ENCODE peak calls at places on chromosome 10, in nine cellular contexts. F is iPS DF 6.9, O is NB4, C is OCI-LY7, I is H7, A is tibial artery, G is Caco-2, Q is left lung, X is GM23248. K is an unnamed sample.

GRCh38 chr10:61319550-61320256 is 133.5 kb downstream of the TMEM26 start:
- DNase-seq in F (no peak), O (no peak), C (no peak), I (no peak), A (no peak), G (no peak), Q (no peak), X (no peak), K (no peak)

GRCh38 chr10:110629680-110630191 is 14.4 kb upstream of the RBM20 start:
- DNase-seq in F (no peak), O (no peak), C (no peak), I (no peak), A (no peak), G (no peak), Q (no peak), X (peak), K (no peak)

GRCh38 chr10:96512997-96513685 is 585 bp downstream of the TLL2 start:
- DNase-seq in F (no peak), O (peak), C (peak), I (peak), A (no peak), G (no peak), Q (peak), X (peak), K (no peak)

GRCh38 chr10:114754445-114755320 is 66.9 kb upstream of the FHIP2A start:
- DNase-seq in F (no peak), O (no peak), C (no peak), I (no peak), A (no peak), G (no peak), Q (no peak), X (peak), K (no peak)

GRCh38 chr10:107085661-107086525 is 78.6 kb downstream of the SORCS1 start:
- DNase-seq in F (no peak), O (no peak), C (no peak), I (no peak), A (no peak), G (no peak), Q (no peak), X (no peak), K (no peak)

GRCh38 chr10:102492983-102493382 is 9.5 kb downstream of the ACTR1A start:
- DNase-seq in F (no peak), O (no peak), C (no peak), I (no peak), A (no peak), G (no peak), Q (no peak), X (peak), K (no peak)

GRCh38 chr10:986137-986825 is 2.0 kb upstream of the GTPBP4 start:
- DNase-seq in F (no peak), O (peak), C (no peak), I (no peak), A (no peak), G (peak), Q (no peak), X (peak), K (no peak)

GRCh38 chr10:97124211-97124610 is 61.5 kb downstream of the SLIT1 start:
- DNase-seq in F (no peak), O (no peak), C (no peak), I (no peak), A (no peak), G (no peak), Q (no peak), X (no peak), K (no peak)

GRCh38 chr10:88651131-88651541 is 13.1 kb upstream of the LIPF start:
- DNase-seq in F (no peak), O (no peak), C (no peak), I (no peak), A (no peak), G (no peak), Q (no peak), X (peak), K (peak)

GRCh38 chr10:49620841-49621378 is 7.1 kb downstream of the CHAT start:
- DNase-seq in F (no peak), O (no peak), C (no peak), I (no peak), A (peak), G (no peak), Q (no peak), X (no peak), K (no peak)

GRCh38 chr10:114163062-114163861 is 10.7 kb downstream of the CCDC186 start:
- DNase-seq in F (no peak), O (no peak), C (no peak), I (no peak), A (no peak), G (no peak), Q (no peak), X (peak), K (no peak)

GRCh38 chr10:59887006-59887405 is 19.4 kb downstream of the CCDC6 start:
- DNase-seq in F (no peak), O (peak), C (no peak), I (no peak), A (no peak), G (no peak), Q (no peak), X (no peak), K (no peak)

GRCh38 chr10:18615618-18616017 is 35.8 kb downstream of the NSUN6 start:
- DNase-seq in F (no peak), O (no peak), C (no peak), I (no peak), A (no peak), G (no peak), Q (no peak), X (no peak), K (no peak)

GRCh38 chr10:97291357-97292096 is 910 bp downstream of the ARHGAP19 start:
- DNase-seq in F (no peak), O (no peak), C (no peak), I (peak), A (no peak), G (no peak), Q (no peak), X (peak), K (no peak)

GRCh38 chr10:24642921-24643678 is 80.6 kb downstream of the ARHGAP21 start:
- DNase-seq in F (peak), O (peak), C (peak), I (peak), A (no peak), G (peak), Q (no peak), X (peak), K (peak)

GRCh38 chr10:49228677-49229076 is 40.5 kb upstream of the TMEM273 start:
- DNase-seq in F (no peak), O (no peak), C (no peak), I (peak), A (no peak), G (no peak), Q (no peak), X (no peak), K (no peak)

GRCh38 chr10:124625831-124626238 is 118.3 kb downstream of the FAM53B start:
- DNase-seq in F (no peak), O (no peak), C (no peak), I (no peak), A (no peak), G (no peak), Q (no peak), X (no peak), K (no peak)

GRCh38 chr10:7444576-7445226 is 33.9 kb upstream of the SFMBT2 start:
- DNase-seq in F (no peak), O (no peak), C (no peak), I (no peak), A (no peak), G (no peak), Q (no peak), X (no peak), K (no peak)

GRCh38 chr10:74586088-74586585 is 240.3 kb upstream of the KAT6B start:
- DNase-seq in F (no peak), O (peak), C (peak), I (no peak), A (no peak), G (no peak), Q (no peak), X (peak), K (no peak)

GRCh38 chr10:13769926-13770325 is 183.2 kb downstream of the PRPF18 start:
- DNase-seq in F (no peak), O (peak), C (no peak), I (no peak), A (no peak), G (no peak), Q (no peak), X (peak), K (no peak)

GRCh38 chr10:102473445-102474331 is 22.3 kb upstream of the C10orf95 start:
- DNase-seq in F (no peak), O (no peak), C (no peak), I (no peak), A (no peak), G (no peak), Q (peak), X (no peak), K (no peak)

GRCh38 chr10:99850041-99850766 is 67.8 kb downstream of the ABCC2 start:
- DNase-seq in F (peak), O (no peak), C (no peak), I (peak), A (no peak), G (peak), Q (no peak), X (no peak), K (no peak)

GRCh38 chr10:104350146-104350635 is 3.4 kb upstream of the CFAP58 start:
- DNase-seq in F (no peak), O (peak), C (peak), I (peak), A (no peak), G (peak), Q (no peak), X (peak), K (no peak)

GRCh38 chr10:71995880-71996597 is 31.8 kb downstream of the CHST3 start:
- DNase-seq in F (no peak), O (no peak), C (no peak), I (no peak), A (no peak), G (no peak), Q (no peak), X (peak), K (no peak)

GRCh38 chr10:86388119-86388704 is 21.6 kb upstream of the GRID1 start:
- DNase-seq in F (no peak), O (no peak), C (no peak), I (peak), A (peak), G (no peak), Q (no peak), X (no peak), K (no peak)

GRCh38 chr10:127386606-127387327 is 162.3 kb upstream of the NPS start:
- DNase-seq in F (peak), O (no peak), C (no peak), I (peak), A (peak), G (no peak), Q (peak), X (no peak), K (no peak)

GRCh38 chr10:126910196-126910595 is 5.0 kb downstream of the DOCK1 start:
- DNase-seq in F (no peak), O (no peak), C (no peak), I (no peak), A (peak), G (no peak), Q (no peak), X (no peak), K (no peak)

GRCh38 chr10:96124230-96125141 is 5.6 kb upstream of the ZNF518A start:
- DNase-seq in F (peak), O (peak), C (peak), I (peak), A (no peak), G (peak), Q (peak), X (peak), K (no peak)

GRCh38 chr10:11707936-11708335 is 34.2 kb upstream of the ECHDC3 start:
- DNase-seq in F (no peak), O (no peak), C (no peak), I (no peak), A (no peak), G (no peak), Q (no peak), X (no peak), K (no peak)

GRCh38 chr10:96719205-96719604 is 1.1 kb downstream of the PIK3AP1 start:
- DNase-seq in F (no peak), O (no peak), C (peak), I (no peak), A (no peak), G (peak), Q (no peak), X (no peak), K (no peak)

GRCh38 chr10:1766049-1766448 is 28.7 kb upstream of the ADARB2 start:
- DNase-seq in F (no peak), O (no peak), C (no peak), I (no peak), A (no peak), G (no peak), Q (no peak), X (no peak), K (no peak)

GRCh38 chr10:114284346-114285071 is 45.5 kb downstream of the VWA2 start:
- DNase-seq in F (no peak), O (no peak), C (no peak), I (no peak), A (peak), G (no peak), Q (no peak), X (no peak), K (no peak)

GRCh38 chr10:94225589-94225988 is 137.2 kb downstream of the NOC3L start:
- DNase-seq in F (peak), O (no peak), C (no peak), I (peak), A (no peak), G (peak), Q (no peak), X (peak), K (no peak)

GRCh38 chr10:5041471-5042023 is 37.9 kb upstream of the AKR1C2 start:
- DNase-seq in F (no peak), O (no peak), C (no peak), I (no peak), A (no peak), G (no peak), Q (no peak), X (no peak), K (no peak)
- H3K4me3 ChIP-seq in F (no peak), O (no peak), C (no peak), I (no peak), A (peak), G (no peak), Q (no peak), X (no peak), K (no peak)

GRCh38 chr10:45580371-45580770 is 92.2 kb downstream of the ZFAND4 start:
- DNase-seq in F (no peak), O (no peak), C (peak), I (no peak), A (no peak), G (no peak), Q (no peak), X (no peak), K (no peak)
- H3K4me3 ChIP-seq in F (no peak), O (peak), C (peak), I (no peak), A (no peak), G (no peak), Q (no peak), X (no peak), K (peak)

DNA sequence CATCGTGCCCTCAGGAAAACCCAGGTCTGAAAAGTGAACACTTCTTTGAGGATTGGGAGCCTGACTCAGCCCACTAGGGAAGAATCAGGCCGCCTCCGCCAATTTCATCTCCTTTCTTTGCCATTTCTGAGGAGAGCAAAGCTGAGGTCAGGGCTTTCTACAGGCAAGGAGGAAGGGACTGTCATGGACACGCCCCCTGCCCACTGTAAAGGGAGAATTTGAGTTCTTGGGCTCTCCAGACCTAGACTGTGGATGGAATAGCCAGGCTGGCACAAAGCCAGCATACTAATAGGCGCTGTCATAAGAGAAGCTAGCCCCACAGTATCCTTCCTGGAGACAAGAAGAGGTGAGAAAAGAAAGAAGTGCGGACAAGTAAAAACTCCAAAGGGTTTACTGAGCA is 3.4 kb upstream of the EGR2 start:
- DNase-seq in F (no peak), O (no peak), C (no peak), I (no peak), A (no peak), G (no peak), Q (no peak), X (peak), K (no peak)
- H3K4me3 ChIP-seq in F (no peak), O (no peak), C (no peak), I (no peak), A (no peak), G (no peak), Q (no peak), X (no peak), K (no peak)

DNA sequence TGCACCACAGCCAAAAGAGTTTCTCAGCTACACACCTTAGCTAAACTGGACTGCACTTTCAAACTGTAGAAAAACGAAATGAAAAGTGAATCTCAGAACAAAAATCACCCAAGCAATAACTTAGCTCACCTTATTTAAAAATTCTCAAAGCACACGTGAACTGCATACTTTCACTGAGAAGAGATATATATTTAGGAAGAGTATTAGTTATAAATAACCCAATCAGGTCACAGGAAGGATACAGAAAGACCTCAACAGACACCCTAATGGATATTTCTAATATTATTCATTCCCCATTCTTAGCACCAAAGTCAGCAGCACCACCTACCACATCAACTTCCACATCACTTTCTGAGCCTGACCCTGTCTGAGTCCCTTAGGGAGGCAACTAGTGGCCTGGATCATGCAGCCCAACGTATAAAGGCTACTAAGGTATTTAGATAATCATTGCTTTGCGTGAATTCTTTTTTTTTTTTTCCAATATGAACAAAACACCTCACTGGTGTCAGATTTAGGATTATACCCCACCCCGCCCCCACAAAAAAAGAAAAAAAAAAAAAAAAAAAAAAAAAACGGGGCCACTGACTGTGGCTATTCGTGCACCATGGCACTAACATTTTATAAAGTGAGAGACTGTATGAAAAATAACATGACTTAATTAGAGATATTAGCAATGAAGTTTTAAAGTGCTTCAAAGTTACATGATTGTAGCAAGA is 2.6 kb downstream of the ABI1 start:
- DNase-seq in F (no peak), O (peak), C (peak), I (peak), A (no peak), G (peak), Q (no peak), X (peak), K (no peak)
- H3K4me3 ChIP-seq in F (no peak), O (peak), C (peak), I (no peak), A (peak), G (no peak), Q (no peak), X (peak), K (peak)

GRCh38 chr10:132906836-132907235 is 35.5 kb downstream of the CFAP46 start:
- DNase-seq in F (no peak), O (no peak), C (no peak), I (no peak), A (no peak), G (no peak), Q (peak), X (no peak), K (no peak)

GRCh38 chr10:132906106-132906505 is 36.3 kb downstream of the CFAP46 start:
- DNase-seq in F (no peak), O (no peak), C (no peak), I (no peak), A (no peak), G (no peak), Q (peak), X (no peak), K (no peak)

GRCh38 chr10:132904169-132904813 is 38.1 kb downstream of the CFAP46 start:
- DNase-seq in F (no peak), O (peak), C (peak), I (peak), A (no peak), G (peak), Q (peak), X (peak), K (no peak)

GRCh38 chr10:132904814-132905649 is 37.3 kb downstream of the CFAP46 start:
- DNase-seq in F (no peak), O (no peak), C (no peak), I (no peak), A (no peak), G (no peak), Q (peak), X (no peak), K (no peak)

GRCh38 chr10:132905661-132906060 is 36.7 kb downstream of the CFAP46 start:
- DNase-seq in F (no peak), O (no peak), C (no peak), I (no peak), A (no peak), G (no peak), Q (peak), X (no peak), K (no peak)
- H3K4me3 ChIP-seq in F (no peak), O (no peak), C (no peak), I (no peak), A (no peak), G (no peak), Q (no peak), X (no peak), K (no peak)

GRCh38 chr10:45460235-45460878 is 86.3 kb downstream of the ALOX5 start:
- DNase-seq in F (no peak), O (peak), C (peak), I (no peak), A (no peak), G (no peak), Q (no peak), X (no peak), K (no peak)
- H3K4me3 ChIP-seq in F (no peak), O (no peak), C (peak), I (no peak), A (no peak), G (no peak), Q (no peak), X (no peak), K (no peak)

DNA sequence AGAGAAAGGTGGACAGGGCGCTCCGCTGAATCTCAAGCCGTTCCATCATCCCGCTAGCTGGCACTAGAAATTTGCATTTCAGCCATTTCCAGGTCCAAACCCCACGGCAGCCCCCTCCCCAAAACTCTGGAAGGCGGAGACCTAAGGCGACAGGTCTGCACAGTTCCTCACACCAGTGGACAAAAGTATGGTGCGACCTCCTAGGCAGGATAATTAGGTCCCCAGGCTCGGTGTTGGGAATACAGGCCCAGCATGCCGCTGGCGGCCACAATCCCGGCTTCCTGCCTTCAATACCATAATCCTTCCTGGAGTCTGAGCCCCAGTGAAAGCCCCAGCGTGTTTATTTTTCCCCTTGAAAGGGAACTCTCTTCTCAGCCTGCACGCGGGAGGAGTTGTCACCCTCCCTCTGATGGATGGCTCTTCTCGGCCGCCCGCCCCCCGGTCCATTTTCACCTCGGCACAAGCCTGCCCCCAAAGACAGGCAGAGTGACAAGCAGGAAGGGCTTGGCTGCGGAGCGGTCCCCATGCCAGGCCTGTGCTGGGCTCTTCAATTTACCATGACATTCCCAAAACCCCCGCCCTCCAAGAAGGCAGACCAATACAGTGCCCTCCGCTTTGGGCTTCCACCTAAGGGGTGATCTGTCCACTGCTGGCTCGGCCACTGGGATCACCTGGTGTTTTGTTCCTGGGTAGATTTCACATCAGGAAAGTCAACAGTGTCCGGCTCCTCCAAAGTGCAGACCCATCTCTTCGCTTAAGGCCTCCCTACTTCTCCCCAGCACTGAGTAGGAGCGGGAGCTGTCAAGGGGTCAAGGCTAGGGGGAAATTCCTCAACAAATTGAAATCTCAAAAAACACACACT is 2.2 kb downstream of the FGFR2 start:
- DNase-seq in F (no peak), O (no peak), C (no peak), I (peak), A (peak), G (no peak), Q (no peak), X (no peak), K (no peak)
- H3K4me3 ChIP-seq in F (peak), O (no peak), C (no peak), I (peak), A (peak), G (peak), Q (peak), X (no peak), K (peak)

GRCh38 chr10:69229565-69229886 is 9.4 kb downstream of the HKDC1 start:
- DNase-seq in F (no peak), O (no peak), C (no peak), I (no peak), A (no peak), G (no peak), Q (no peak), X (no peak), K (no peak)
- H3K4me3 ChIP-seq in F (no peak), O (no peak), C (no peak), I (no peak), A (no peak), G (no peak), Q (no peak), X (no peak), K (no peak)